ENCODE peak calls at places on chromosome 4, in ten cellular contexts. One of them, this sample, is unnamed.

GRCh38 chr4:8039290-8039689 is 99.6 kb upstream of the AFAP1 start:
- DNase-seq in neural crest cell: peak; percentile 59
- DNase-seq in tibial nerve: no peak
- DNase-seq in CD4-positive, alpha-beta T cell: no peak
- DNase-seq in cardiac muscle cell: no peak
- DNase-seq in uterus: no peak
- DNase-seq in A673: peak; percentile 57
- DNase-seq in testis: peak; percentile 31
- DNase-seq in Calu3: no peak
- DNase-seq in heart right ventricle: no peak
- DNase-seq in this sample: no peak

GRCh38 chr4:53151489-53151788 is 214.4 kb downstream of the SCFD2 start:
- DNase-seq in neural crest cell: no peak
- DNase-seq in tibial nerve: no peak
- DNase-seq in CD4-positive, alpha-beta T cell: no peak
- DNase-seq in cardiac muscle cell: no peak
- DNase-seq in uterus: no peak
- DNase-seq in A673: no peak
- DNase-seq in testis: no peak
- DNase-seq in Calu3: no peak
- DNase-seq in heart right ventricle: no peak
- DNase-seq in this sample: no peak

GRCh38 chr4:48223633-48224295 is 45.9 kb downstream of the TEC start:
- DNase-seq in neural crest cell: no peak
- DNase-seq in tibial nerve: no peak
- DNase-seq in CD4-positive, alpha-beta T cell: no peak
- DNase-seq in cardiac muscle cell: no peak
- DNase-seq in uterus: no peak
- DNase-seq in A673: no peak
- DNase-seq in testis: no peak
- DNase-seq in Calu3: peak; percentile 21
- DNase-seq in heart right ventricle: no peak
- DNase-seq in this sample: no peak

GRCh38 chr4:116839826-116840225 is 245.6 kb downstream of the TRAM1L1 start:
- DNase-seq in neural crest cell: no peak
- DNase-seq in tibial nerve: no peak
- DNase-seq in CD4-positive, alpha-beta T cell: no peak
- DNase-seq in cardiac muscle cell: peak; percentile 3
- DNase-seq in uterus: no peak
- DNase-seq in A673: peak; percentile 72
- DNase-seq in testis: no peak
- DNase-seq in Calu3: no peak
- DNase-seq in heart right ventricle: no peak
- DNase-seq in this sample: no peak

GRCh38 chr4:66863481-66863880 is 681.8 kb downstream of the CENPC start:
- DNase-seq in neural crest cell: no peak
- DNase-seq in tibial nerve: no peak
- DNase-seq in CD4-positive, alpha-beta T cell: no peak
- DNase-seq in cardiac muscle cell: no peak
- DNase-seq in uterus: no peak
- DNase-seq in A673: no peak
- DNase-seq in testis: no peak
- DNase-seq in Calu3: no peak
- DNase-seq in heart right ventricle: no peak
- DNase-seq in this sample: no peak

GRCh38 chr4:48546336-48546735 is 56.3 kb downstream of the ZAR1 start:
- DNase-seq in neural crest cell: peak; percentile 25
- DNase-seq in tibial nerve: no peak
- DNase-seq in CD4-positive, alpha-beta T cell: peak; percentile 4
- DNase-seq in cardiac muscle cell: peak; percentile 65
- DNase-seq in uterus: no peak
- DNase-seq in A673: peak; percentile 73
- DNase-seq in testis: peak; percentile 42
- DNase-seq in Calu3: peak; percentile 20
- DNase-seq in heart right ventricle: no peak
- DNase-seq in this sample: no peak

GRCh38 chr4:140243345-140243753 is 89.4 kb upstream of the MAML3 start:
- DNase-seq in neural crest cell: no peak
- DNase-seq in tibial nerve: no peak
- DNase-seq in CD4-positive, alpha-beta T cell: no peak
- DNase-seq in cardiac muscle cell: no peak
- DNase-seq in uterus: peak; percentile 36
- DNase-seq in A673: peak; percentile 63
- DNase-seq in testis: no peak
- DNase-seq in Calu3: no peak
- DNase-seq in heart right ventricle: no peak
- DNase-seq in this sample: no peak

GRCh38 chr4:67103001-67103737 is 442.1 kb downstream of the CENPC start:
- DNase-seq in neural crest cell: no peak
- DNase-seq in tibial nerve: no peak
- DNase-seq in CD4-positive, alpha-beta T cell: no peak
- DNase-seq in cardiac muscle cell: no peak
- DNase-seq in uterus: no peak
- DNase-seq in A673: peak; percentile 10
- DNase-seq in testis: no peak
- DNase-seq in Calu3: no peak
- DNase-seq in heart right ventricle: no peak
- DNase-seq in this sample: no peak

GRCh38 chr4:8848507-8849265 is 23.0 kb downstream of the HMX1 start:
- DNase-seq in neural crest cell: no peak
- DNase-seq in tibial nerve: no peak
- DNase-seq in CD4-positive, alpha-beta T cell: no peak
- DNase-seq in cardiac muscle cell: no peak
- DNase-seq in uterus: no peak
- DNase-seq in A673: no peak
- DNase-seq in testis: no peak
- DNase-seq in Calu3: no peak
- DNase-seq in heart right ventricle: no peak
- DNase-seq in this sample: no peak

GRCh38 chr4:90226734-90227133 is 99.5 kb downstream of the CCSER1 start:
- DNase-seq in neural crest cell: no peak
- DNase-seq in tibial nerve: no peak
- DNase-seq in CD4-positive, alpha-beta T cell: no peak
- DNase-seq in cardiac muscle cell: no peak
- DNase-seq in uterus: no peak
- DNase-seq in A673: no peak
- DNase-seq in testis: no peak
- DNase-seq in Calu3: no peak
- DNase-seq in heart right ventricle: no peak
- DNase-seq in this sample: no peak

GRCh38 chr4:102501635-102502382 is 650 bp downstream of the NFKB1 start:
- DNase-seq in neural crest cell: peak; percentile 49
- DNase-seq in tibial nerve: peak; percentile 59
- DNase-seq in CD4-positive, alpha-beta T cell: peak; percentile 58
- DNase-seq in cardiac muscle cell: peak; percentile 82
- DNase-seq in uterus: peak; percentile 69
- DNase-seq in A673: peak; percentile 63
- DNase-seq in testis: peak; percentile 80
- DNase-seq in Calu3: peak; percentile 73
- DNase-seq in heart right ventricle: peak; percentile 74
- DNase-seq in this sample: peak; percentile 73

GRCh38 chr4:39043058-39043696 is 11.0 kb upstream of the TMEM156 start:
- DNase-seq in neural crest cell: no peak
- DNase-seq in tibial nerve: no peak
- DNase-seq in CD4-positive, alpha-beta T cell: no peak
- DNase-seq in cardiac muscle cell: peak; percentile 43
- DNase-seq in uterus: no peak
- DNase-seq in A673: no peak
- DNase-seq in testis: no peak
- DNase-seq in Calu3: no peak
- DNase-seq in heart right ventricle: no peak
- DNase-seq in this sample: no peak

GRCh38 chr4:56410247-56410646 is 23.0 kb upstream of the AASDH start:
- DNase-seq in neural crest cell: no peak
- DNase-seq in tibial nerve: no peak
- DNase-seq in CD4-positive, alpha-beta T cell: no peak
- DNase-seq in cardiac muscle cell: peak; percentile 98
- DNase-seq in uterus: peak; percentile 50
- DNase-seq in A673: peak; percentile 78
- DNase-seq in testis: peak; percentile 76
- DNase-seq in Calu3: peak; percentile 62
- DNase-seq in heart right ventricle: no peak
- DNase-seq in this sample: no peak

GRCh38 chr4:73615613-73616012 is 4.6 kb downstream of the RASSF6 start:
- DNase-seq in neural crest cell: no peak
- DNase-seq in tibial nerve: no peak
- DNase-seq in CD4-positive, alpha-beta T cell: no peak
- DNase-seq in cardiac muscle cell: no peak
- DNase-seq in uterus: no peak
- DNase-seq in A673: no peak
- DNase-seq in testis: no peak
- DNase-seq in Calu3: peak; percentile 59
- DNase-seq in heart right ventricle: no peak
- DNase-seq in this sample: no peak

GRCh38 chr4:125522588-125522987 is 207.8 kb downstream of the FAT4 start:
- DNase-seq in neural crest cell: no peak
- DNase-seq in tibial nerve: no peak
- DNase-seq in CD4-positive, alpha-beta T cell: no peak
- DNase-seq in cardiac muscle cell: no peak
- DNase-seq in uterus: no peak
- DNase-seq in A673: no peak
- DNase-seq in testis: no peak
- DNase-seq in Calu3: no peak
- DNase-seq in heart right ventricle: no peak
- DNase-seq in this sample: no peak

GRCh38 chr4:125520258-125520990 is 205.7 kb downstream of the FAT4 start:
- DNase-seq in neural crest cell: no peak
- DNase-seq in tibial nerve: no peak
- DNase-seq in CD4-positive, alpha-beta T cell: no peak
- DNase-seq in cardiac muscle cell: peak; percentile 81
- DNase-seq in uterus: no peak
- DNase-seq in A673: no peak
- DNase-seq in testis: no peak
- DNase-seq in Calu3: peak; percentile 1
- DNase-seq in heart right ventricle: no peak
- DNase-seq in this sample: no peak

GRCh38 chr4:125529071-125529470 is 214.3 kb downstream of the FAT4 start:
- DNase-seq in neural crest cell: no peak
- DNase-seq in tibial nerve: no peak
- DNase-seq in CD4-positive, alpha-beta T cell: no peak
- DNase-seq in cardiac muscle cell: no peak
- DNase-seq in uterus: no peak
- DNase-seq in A673: no peak
- DNase-seq in testis: no peak
- DNase-seq in Calu3: no peak
- DNase-seq in heart right ventricle: no peak
- DNase-seq in this sample: no peak

GRCh38 chr4:125522992-125523391 is 208.2 kb downstream of the FAT4 start:
- DNase-seq in neural crest cell: no peak
- DNase-seq in tibial nerve: no peak
- DNase-seq in CD4-positive, alpha-beta T cell: no peak
- DNase-seq in cardiac muscle cell: no peak
- DNase-seq in uterus: no peak
- DNase-seq in A673: no peak
- DNase-seq in testis: no peak
- DNase-seq in Calu3: no peak
- DNase-seq in heart right ventricle: no peak
- DNase-seq in this sample: no peak

GRCh38 chr4:125526420-125526819 is 211.7 kb downstream of the FAT4 start:
- DNase-seq in neural crest cell: no peak
- DNase-seq in tibial nerve: no peak
- DNase-seq in CD4-positive, alpha-beta T cell: no peak
- DNase-seq in cardiac muscle cell: no peak
- DNase-seq in uterus: no peak
- DNase-seq in A673: peak; percentile 9
- DNase-seq in testis: no peak
- DNase-seq in Calu3: no peak
- DNase-seq in heart right ventricle: no peak
- DNase-seq in this sample: no peak
- TF ChIP-seq CTCF in neural crest cell: peak; percentile 48
- TF ChIP-seq CTCF in tibial nerve: no peak
- TF ChIP-seq CTCF in CD4-positive, alpha-beta T cell: no peak
- TF ChIP-seq CTCF in cardiac muscle cell: no peak
- TF ChIP-seq CTCF in uterus: no peak
- TF ChIP-seq CTCF in A673: peak; percentile 25
- TF ChIP-seq CTCF in testis: no peak
- TF ChIP-seq CTCF in Calu3: no peak
- TF ChIP-seq CTCF in heart right ventricle: no peak
- TF ChIP-seq CTCF in this sample: no peak

GRCh38 chr4:151766691-151767090 is 5.9 kb upstream of the GATB start:
- DNase-seq in neural crest cell: no peak
- DNase-seq in tibial nerve: no peak
- DNase-seq in CD4-positive, alpha-beta T cell: peak; percentile 2
- DNase-seq in cardiac muscle cell: no peak
- DNase-seq in uterus: no peak
- DNase-seq in A673: no peak
- DNase-seq in testis: no peak
- DNase-seq in Calu3: no peak
- DNase-seq in heart right ventricle: no peak
- DNase-seq in this sample: no peak
- TF ChIP-seq CTCF in neural crest cell: no peak
- TF ChIP-seq CTCF in tibial nerve: no peak
- TF ChIP-seq CTCF in CD4-positive, alpha-beta T cell: no peak
- TF ChIP-seq CTCF in cardiac muscle cell: no peak
- TF ChIP-seq CTCF in uterus: no peak
- TF ChIP-seq CTCF in A673: no peak
- TF ChIP-seq CTCF in testis: no peak
- TF ChIP-seq CTCF in Calu3: no peak
- TF ChIP-seq CTCF in heart right ventricle: no peak
- TF ChIP-seq CTCF in this sample: no peak

DNA sequence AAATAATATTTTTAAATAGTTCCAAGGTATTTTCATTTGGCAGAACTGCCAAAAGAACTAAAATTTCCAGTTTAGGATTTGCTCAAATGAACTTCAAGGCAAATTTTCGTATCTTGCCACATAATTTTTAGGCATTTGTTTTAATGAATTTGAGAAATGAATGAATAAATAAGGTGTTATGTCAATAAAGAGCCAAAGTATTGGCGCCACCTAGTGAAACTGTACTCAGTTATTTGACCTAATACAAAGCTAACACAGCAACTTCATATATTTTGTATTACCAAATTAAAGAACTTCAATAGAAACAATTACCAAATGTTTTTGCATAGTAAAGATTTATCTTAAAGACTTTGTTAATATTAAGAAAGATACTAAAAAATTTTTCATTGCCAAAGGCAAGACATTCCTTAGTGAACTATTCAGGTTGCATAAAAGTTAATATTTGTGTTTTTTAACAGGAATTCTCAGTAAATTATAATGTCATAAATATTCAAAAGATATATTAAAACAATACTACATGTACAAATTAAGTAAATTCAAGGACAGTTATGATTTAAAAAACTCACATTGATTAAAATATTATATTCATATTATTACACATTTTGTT is 50.3 kb downstream of the STPG2 start:
- DNase-seq in neural crest cell: no peak
- DNase-seq in tibial nerve: no peak
- DNase-seq in CD4-positive, alpha-beta T cell: no peak
- DNase-seq in cardiac muscle cell: peak; percentile 32
- DNase-seq in uterus: no peak
- DNase-seq in A673: peak; percentile 37
- DNase-seq in testis: no peak
- DNase-seq in Calu3: peak; percentile 8
- DNase-seq in heart right ventricle: no peak
- DNase-seq in this sample: no peak
- TF ChIP-seq CTCF in neural crest cell: peak; percentile 69
- TF ChIP-seq CTCF in tibial nerve: peak; percentile 43
- TF ChIP-seq CTCF in CD4-positive, alpha-beta T cell: peak; percentile 42
- TF ChIP-seq CTCF in cardiac muscle cell: peak; percentile 58
- TF ChIP-seq CTCF in uterus: no peak
- TF ChIP-seq CTCF in A673: peak; percentile 76
- TF ChIP-seq CTCF in testis: no peak
- TF ChIP-seq CTCF in Calu3: peak; percentile 42
- TF ChIP-seq CTCF in heart right ventricle: no peak
- TF ChIP-seq CTCF in this sample: no peak

GRCh38 chr4:26235500-26235899 is 85.3 kb upstream of the RBPJ start:
- DNase-seq in neural crest cell: no peak
- DNase-seq in tibial nerve: peak; percentile 38
- DNase-seq in CD4-positive, alpha-beta T cell: no peak
- DNase-seq in cardiac muscle cell: peak; percentile 72
- DNase-seq in uterus: peak; percentile 56
- DNase-seq in A673: no peak
- DNase-seq in testis: no peak
- DNase-seq in Calu3: no peak
- DNase-seq in heart right ventricle: peak; percentile 48
- DNase-seq in this sample: no peak
- TF ChIP-seq CTCF in neural crest cell: no peak
- TF ChIP-seq CTCF in tibial nerve: no peak
- TF ChIP-seq CTCF in CD4-positive, alpha-beta T cell: no peak
- TF ChIP-seq CTCF in cardiac muscle cell: peak; percentile 22
- TF ChIP-seq CTCF in uterus: no peak
- TF ChIP-seq CTCF in A673: no peak
- TF ChIP-seq CTCF in testis: no peak
- TF ChIP-seq CTCF in Calu3: no peak
- TF ChIP-seq CTCF in heart right ventricle: no peak
- TF ChIP-seq CTCF in this sample: no peak